ENCODE peak calls at places on chromosomes 4 and X, in seven cellular contexts. B is NCI-H2107; U is stimulated activated CD8-positive, alpha-beta memory T cell treated with anti-CD3 and anti-CD28 coated beads, Interleukin-4, amount 100 ng/mL, for 48 hours; L is HEK293T; E is caudate nucleus; O is retina; X is activated gamma-delta T cell. C is an unnamed sample.

GRCh38 chrX:110414679-110415439 is 56.2 kb downstream of the RTL9 start:
- DNase-seq in B (no peak), U (no peak), L (no peak), E (no peak), O (no peak), X (no peak), C (no peak)

GRCh38 chrX:142052238-142052637 is 148.5 kb downstream of the MAGEC1 start:
- DNase-seq in B (no peak), U (no peak), L (no peak), E (no peak), O (no peak), X (no peak), C (no peak)

GRCh38 chrX:133655914-133656265 is 240.6 kb upstream of the GPC4 start:
- DNase-seq in B (no peak), U (no peak), L (no peak), E (no peak), O (no peak), X (no peak), C (no peak)

GRCh38 chrX:135893294-135893817 is at the start of the genes CT45A10 and SAGE1:
- DNase-seq in B (no peak), U (no peak), L (peak; percentile 6), E (no peak), O (no peak), X (no peak), C (no peak)

GRCh38 chrX:153763989-153764755 is at the start of gene PLXNB3:
- DNase-seq in B (peak; percentile 81), U (peak; percentile 84), L (peak; percentile 80), E (peak; percentile 90), O (peak; percentile 75), X (peak; percentile 55), C (peak; percentile 38)

GRCh38 chrX:130098202-130098552 is 12.1 kb downstream of the ELF4 start:
- DNase-seq in B (no peak), U (no peak), L (no peak), E (no peak), O (no peak), X (no peak), C (no peak)

GRCh38 chr4:137267024-137267423 is 265.3 kb downstream of the PCDH18 start:
- DNase-seq in B (no peak), U (no peak), L (no peak), E (no peak), O (no peak), X (no peak), C (no peak)

GRCh38 chr4:8911311-8912088 is 39.9 kb upstream of the HMX1 start:
- DNase-seq in B (no peak), U (peak; percentile 14), L (no peak), E (no peak), O (no peak), X (no peak), C (no peak)

C was measured in Panc1.